ENCODE peak calls at places on chromosome X, in nine cellular contexts. Z is IMR-90, X is neuronal stem cell, O is H9, H is A549, S is GM23338, C is mammary epithelial cell, F is H1, Y is neural progenitor cell. T is an unnamed sample.

GRCh38 chrX:87900320-87900908 is 382.8 kb downstream of the KLHL4 start:
- DNase-seq in F (no peak), Z (no peak), C (peak), O (no peak), S (peak), Y (no peak), H (peak), X (no peak), T (no peak)

GRCh38 chrX:131617182-131617581 is 73.3 kb downstream of the OR13H1 start:
- DNase-seq in Y (no peak), H (no peak), O (no peak), C (peak), F (no peak), Z (peak), X (no peak), S (no peak), T (no peak)

GRCh38 chrX:109855501-109855900 is 122.4 kb upstream of the ACSL4 start:
- DNase-seq in X (no peak), H (no peak), Z (no peak), F (no peak), S (no peak), C (no peak), Y (no peak), O (no peak), T (no peak)

GRCh38 chrX:120514236-120514635 is 45.1 kb upstream of the LAMP2 start:
- DNase-seq in H (peak), Z (peak), X (no peak), Y (peak), F (no peak), O (peak), C (peak), S (peak), T (peak)

GRCh38 chrX:47802589-47802988 is 34.1 kb upstream of the ZNF81 start:
- DNase-seq in F (no peak), C (peak), X (no peak), O (no peak), H (peak), S (no peak), Z (peak), Y (no peak), T (no peak)

GRCh38 chrX:72145181-72145580 is 13.5 kb upstream of the RTL5 start:
- DNase-seq in S (no peak), O (no peak), X (no peak), Y (no peak), C (no peak), Z (no peak), F (no peak), H (no peak), T (no peak)

GRCh38 chrX:16022580-16023170 is 100.7 kb upstream of the GRPR start:
- DNase-seq in X (no peak), S (no peak), C (peak), F (no peak), Z (peak), O (no peak), Y (no peak), H (peak), T (no peak)

GRCh38 chrX:66050140-66050569 is 10.3 kb upstream of the VSIG4 start:
- DNase-seq in S (no peak), X (no peak), F (no peak), H (no peak), Y (no peak), Z (no peak), O (no peak), C (no peak), T (no peak)

GRCh38 chrX:134658421-134658896 is at the start of gene PLAC1:
- DNase-seq in C (peak), Y (no peak), F (no peak), Z (no peak), S (no peak), X (no peak), H (peak), O (no peak), T (no peak)

GRCh38 chrX:131677655-131678628 is 134.1 kb downstream of the OR13H1 start:
- DNase-seq in O (peak), F (peak), H (peak), X (peak), Y (peak), S (peak), C (peak), Z (peak), T (peak)

GRCh38 chrX:150446151-150446550 is 83.0 kb downstream of the MAMLD1 start:
- DNase-seq in Y (peak), H (no peak), X (no peak), F (no peak), O (no peak), S (no peak), Z (no peak), C (no peak), T (peak)

GRCh38 chrX:153370293-153371055 is 30.7 kb downstream of the PNMA6E start:
- DNase-seq in X (no peak), H (no peak), F (no peak), Y (no peak), S (no peak), C (no peak), Z (peak), O (no peak), T (no peak)
- H3K4me2 ChIP-seq in X (no peak), H (no peak), F (no peak), Y (no peak), S (no peak), C (no peak), Z (no peak), O (no peak), T (no peak)

DNA sequence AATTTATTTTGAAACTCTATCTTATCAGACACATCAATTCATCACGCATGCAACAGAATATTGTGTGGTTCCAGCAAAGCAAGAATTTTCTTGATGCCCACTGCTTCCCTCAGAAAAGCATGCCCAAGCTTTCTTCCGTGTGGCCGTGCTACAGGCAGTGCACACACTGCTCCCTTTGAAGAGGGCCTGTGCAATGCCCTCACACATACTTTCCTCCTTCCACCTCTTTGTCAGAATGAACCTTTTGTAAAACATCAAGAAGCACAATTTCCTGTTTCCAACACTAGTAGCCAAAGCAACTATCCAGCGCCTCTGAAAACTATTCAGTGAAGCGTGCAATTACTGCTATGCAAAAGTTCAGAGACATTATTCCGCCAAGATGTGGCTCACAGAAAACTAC is 201.7 kb downstream of the NLGN4X start:
- DNase-seq in H (no peak), F (no peak), S (peak), X (peak), C (no peak), Y (peak), Z (no peak), O (no peak), T (peak)
- H3K4me2 ChIP-seq in H (no peak), F (peak), S (peak), X (no peak), C (no peak), Y (peak), Z (no peak), O (peak), T (no peak)

DNA sequence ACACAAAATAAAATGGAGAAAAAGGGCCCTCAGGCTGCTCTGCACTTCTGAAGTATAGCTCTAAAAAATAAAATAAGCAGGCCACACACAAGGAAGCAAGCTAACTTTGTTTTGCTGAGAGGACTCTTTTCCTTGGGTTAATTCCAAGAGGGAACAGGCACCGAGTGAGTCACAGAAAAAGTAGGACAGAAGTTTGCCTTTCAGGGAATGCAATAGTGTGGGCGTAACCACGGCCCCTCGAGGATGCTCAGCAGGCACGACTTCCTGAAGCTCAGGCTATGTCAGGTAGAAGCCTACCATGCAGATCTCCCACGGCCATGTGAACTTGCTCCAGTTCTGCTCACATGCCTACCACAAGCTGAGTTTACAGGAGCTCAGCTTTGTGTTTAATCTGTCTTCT is 22.1 kb downstream of the PPP1R2C start:
- DNase-seq in X (no peak), F (no peak), S (no peak), O (no peak), Y (no peak), H (no peak), C (peak), Z (peak), T (no peak)
- H3K4me2 ChIP-seq in X (no peak), F (no peak), S (no peak), O (no peak), Y (no peak), H (no peak), C (no peak), Z (no peak), T (no peak)

DNA sequence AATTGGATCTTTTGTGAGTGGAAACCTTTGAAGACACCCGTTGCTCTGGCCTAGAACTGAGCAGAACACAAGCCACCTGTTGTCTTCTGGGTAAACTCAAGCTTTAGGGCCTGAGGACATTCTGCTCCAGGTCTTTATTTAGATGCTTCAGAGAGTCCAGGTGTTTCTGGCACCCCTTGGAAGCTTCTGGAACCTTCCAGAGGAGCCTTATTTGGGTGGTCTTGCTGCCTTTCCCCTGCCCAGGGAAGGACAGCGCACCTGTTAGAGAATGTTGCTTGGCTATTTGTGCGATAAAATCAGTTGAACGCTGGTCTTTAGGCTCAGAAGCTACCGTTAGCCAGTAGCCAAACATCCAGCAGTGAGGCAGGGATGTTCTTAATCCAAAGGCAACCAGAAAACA is 3.0 kb downstream of the ZNF275 start:
- DNase-seq in Z (no peak), S (no peak), Y (no peak), F (no peak), C (no peak), O (no peak), X (no peak), H (no peak), T (no peak)
- H3K4me2 ChIP-seq in Z (no peak), S (no peak), Y (no peak), F (no peak), C (no peak), O (no peak), X (no peak), H (no peak), T (no peak)

DNA sequence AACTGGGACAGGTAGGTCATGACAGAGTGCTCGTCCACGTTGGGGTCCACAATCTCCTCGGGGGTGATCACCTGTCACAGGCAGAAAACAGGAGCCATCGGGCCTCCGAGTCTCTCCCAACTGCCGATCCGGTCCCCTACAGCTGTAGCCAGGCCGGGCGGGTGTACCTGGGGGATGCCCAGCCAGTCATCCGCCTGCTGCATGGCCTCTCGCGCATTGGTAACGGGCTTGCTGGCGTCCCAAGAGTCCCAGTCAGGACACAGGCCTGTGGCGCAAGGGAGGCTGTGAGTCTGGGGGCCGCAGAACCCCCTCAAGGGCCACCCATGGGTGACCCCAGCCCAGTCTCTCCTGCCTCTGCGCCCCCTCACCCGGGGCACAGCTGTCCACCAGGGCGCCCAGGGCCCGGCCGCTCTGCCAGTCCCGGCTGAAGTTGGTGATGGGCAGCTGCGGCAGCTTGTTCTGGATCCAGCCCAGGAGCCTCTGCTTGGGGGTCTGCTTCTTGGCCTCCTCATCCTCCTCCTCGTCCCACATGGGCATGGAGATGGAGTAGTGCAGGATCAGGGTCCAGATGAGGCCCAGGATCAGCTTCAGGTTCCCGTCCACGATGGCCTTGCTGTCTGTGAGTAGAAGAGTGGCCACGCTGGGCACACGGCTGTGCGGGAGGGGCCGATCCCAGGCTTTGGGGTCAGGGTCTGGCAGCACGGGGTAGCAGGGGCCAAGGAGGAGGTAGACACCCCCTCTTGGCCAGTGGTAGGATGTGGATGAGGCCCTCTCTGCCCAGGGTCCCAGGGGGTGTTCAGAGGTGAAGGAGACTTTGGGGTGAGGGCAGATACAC is 6.7 kb downstream of the FLNA start:
- DNase-seq in O (no peak), H (no peak), Z (no peak), S (no peak), C (no peak), Y (no peak), F (no peak), X (no peak), T (no peak)
- H3K4me2 ChIP-seq in O (peak), H (peak), Z (peak), S (peak), C (peak), Y (no peak), F (peak), X (no peak), T (no peak)

GRCh38 chrX:46263494-46263893 is 281.7 kb downstream of the ZNF674 start:
- DNase-seq in X (no peak), O (no peak), Y (no peak), F (no peak), Z (no peak), S (no peak), C (peak), H (peak), T (no peak)

DNA sequence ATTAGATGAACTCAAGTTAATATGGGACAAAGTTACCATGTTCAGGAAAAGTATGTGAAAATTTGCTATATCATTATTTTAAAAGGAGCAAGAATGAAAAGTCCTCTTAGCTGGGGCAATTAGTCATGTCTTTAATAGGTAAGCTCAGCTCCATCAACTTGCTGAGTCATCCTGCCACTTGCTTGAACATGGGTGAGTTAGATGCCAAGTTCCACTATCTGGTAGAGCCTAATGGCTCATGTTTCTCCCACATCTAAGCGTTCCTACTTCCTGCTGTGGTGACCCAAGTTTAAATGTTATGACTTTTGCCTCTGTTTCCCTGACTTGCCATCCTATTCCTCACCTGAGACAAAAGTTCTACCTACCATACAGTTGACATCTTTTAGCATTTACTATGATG is 276.8 kb downstream of the ZNF674 start:
- DNase-seq in H (peak), C (peak), Y (no peak), X (no peak), F (no peak), Z (no peak), S (no peak), O (no peak), T (no peak)
- H3K4me2 ChIP-seq in H (peak), C (no peak), Y (no peak), X (no peak), F (no peak), Z (no peak), S (no peak), O (no peak), T (no peak)

GRCh38 chrX:69543572-69543971 is 39.4 kb downstream of the NALF2 start:
- DNase-seq in O (no peak), H (no peak), Z (no peak), Y (no peak), S (no peak), C (no peak), X (no peak), F (no peak), T (no peak)

GRCh38 chrX:69538321-69538876 is 34.3 kb downstream of the NALF2 start:
- DNase-seq in O (peak), F (peak), Y (peak), S (peak), X (peak), Z (peak), H (peak), C (peak), T (peak)

GRCh38 chrX:69535661-69536060 is 31.5 kb downstream of the NALF2 start:
- DNase-seq in F (no peak), Z (no peak), C (no peak), O (no peak), X (no peak), S (no peak), Y (no peak), H (no peak), T (no peak)

GRCh38 chrX:69541959-69542358 is 37.8 kb downstream of the NALF2 start:
- DNase-seq in X (no peak), F (no peak), Y (no peak), H (no peak), O (no peak), C (no peak), Z (no peak), S (no peak), T (no peak)

GRCh38 chrX:69539437-69539836 is 35.3 kb downstream of the NALF2 start:
- DNase-seq in C (no peak), S (no peak), X (no peak), Y (no peak), H (no peak), Z (no peak), O (no peak), F (no peak), T (no peak)
- H3K4me2 ChIP-seq in C (no peak), S (no peak), X (no peak), Y (no peak), H (no peak), Z (no peak), O (no peak), F (no peak), T (no peak)

GRCh38 chrX:53421125-53421524 is 1.3 kb downstream of the SMC1A start:
- DNase-seq in X (no peak), S (no peak), O (no peak), Z (no peak), F (no peak), H (no peak), C (no peak), Y (no peak), T (no peak)
- H3K4me2 ChIP-seq in X (peak), S (peak), O (peak), Z (peak), F (peak), H (peak), C (peak), Y (peak), T (peak)

T was measured in mesendoderm.